ENCODE peak calls at places on chromosomes 2 and 18, in five cellular contexts. F, G, V, B and L are unnamed samples.

GRCh38 chr2:207813942-207814341 is 44.2 kb upstream of the FZD5 start:
- DNase-seq in F (no peak), G (no peak), V (peak; percentile 36), B (no peak), L (peak; percentile 46)

GRCh38 chr2:26609839-26610277 is 31.3 kb downstream of the CIB4 start:
- DNase-seq in F (no peak), G (peak; percentile 33), V (no peak), B (no peak), L (no peak)

GRCh38 chr18:79583426-79583825 is 96.2 kb upstream of the CTDP1 start:
- DNase-seq in F (no peak), G (no peak), V (no peak), B (no peak), L (no peak)

GRCh38 chr2:111106720-111107119 is 14.0 kb upstream of the BCL2L11 start:
- DNase-seq in F (no peak), G (no peak), V (no peak), B (no peak), L (no peak)

GRCh38 chr2:169386621-169387235 is 24.4 kb upstream of the LRP2 start:
- DNase-seq in F (no peak), G (no peak), V (no peak), B (peak; percentile 10), L (no peak)

GRCh38 chr18:70321616-70322015 is 32.8 kb downstream of the SOCS6 start:
- DNase-seq in F (no peak), G (no peak), V (no peak), B (no peak), L (no peak)

GRCh38 chr2:74876081-74876886 is 42.4 kb downstream of the HK2 start:
- DNase-seq in F (no peak), G (peak; percentile 67), V (peak; percentile 84), B (peak; percentile 77), L (peak; percentile 66)

GRCh38 chr2:178844690-178845089 is 37.5 kb upstream of the TTN start:
- DNase-seq in F (no peak), G (no peak), V (no peak), B (no peak), L (no peak)

GRCh38 chr2:122519366-122519765 is 763.9 kb downstream of the TSN start:
- DNase-seq in F (no peak), G (peak; percentile 30), V (peak; percentile 71), B (no peak), L (peak; percentile 10)

GRCh38 chr2:188676012-188676405 is 298.2 kb upstream of the COL3A1 start:
- DNase-seq in F (no peak), G (no peak), V (no peak), B (no peak), L (no peak)

GRCh38 chr18:48028716-48029115 is 98.3 kb upstream of the SMAD2 start:
- DNase-seq in F (no peak), G (no peak), V (no peak), B (no peak), L (no peak)

GRCh38 chr2:105919826-105920225 is 175.1 kb downstream of the NCK2 start:
- DNase-seq in F (peak; percentile 62), G (peak; percentile 11), V (peak; percentile 72), B (peak; percentile 47), L (no peak)

DNA sequence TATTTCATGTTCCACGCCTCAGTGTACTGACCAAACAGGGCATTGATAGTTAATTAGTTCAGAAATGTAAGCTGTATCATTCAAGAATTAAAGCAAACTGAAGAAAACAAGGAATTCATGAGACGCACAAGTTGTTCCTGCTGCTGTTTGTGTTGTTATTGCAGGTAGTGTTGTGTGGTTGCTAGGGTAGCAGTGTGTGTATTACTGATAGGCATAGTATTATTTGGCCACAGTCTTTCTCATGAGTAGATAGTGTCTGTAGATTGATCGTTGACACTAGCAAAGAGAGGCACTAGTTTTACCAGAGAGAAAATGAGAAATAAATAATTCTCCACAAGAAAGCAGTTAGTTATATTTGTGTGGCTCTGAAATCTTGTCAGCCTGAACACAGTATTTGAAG is 548.6 kb downstream of the LRP1B start:
- DNase-seq in F (no peak), G (no peak), V (no peak), B (no peak), L (no peak)
- TF ChIP-seq EZH2phosphoT487 in F (no peak), G (no peak), V (no peak), B (no peak), L (no peak)

GRCh38 chr2:157782057-157782845 is 93.9 kb downstream of the ACVR1 start:
- DNase-seq in F (no peak), G (no peak), V (peak; percentile 45), B (no peak), L (no peak)
- TF ChIP-seq CTCF in F (no peak), G (no peak), V (peak; percentile 36), B (peak; percentile 32), L (peak; percentile 18)

GRCh38 chr18:69000366-69000765 is 202.5 kb downstream of the CCDC102B start:
- DNase-seq in F (no peak), G (no peak), V (no peak), B (no peak), L (no peak)
- H3K79me2 ChIP-seq in F (no peaks in the 10 kb centered on the region), G (no peaks in the 10 kb centered on the region), V (no peaks in the 10 kb centered on the region), B (no peaks in the 10 kb centered on the region), L (no peaks in the 10 kb centered on the region)

DNA sequence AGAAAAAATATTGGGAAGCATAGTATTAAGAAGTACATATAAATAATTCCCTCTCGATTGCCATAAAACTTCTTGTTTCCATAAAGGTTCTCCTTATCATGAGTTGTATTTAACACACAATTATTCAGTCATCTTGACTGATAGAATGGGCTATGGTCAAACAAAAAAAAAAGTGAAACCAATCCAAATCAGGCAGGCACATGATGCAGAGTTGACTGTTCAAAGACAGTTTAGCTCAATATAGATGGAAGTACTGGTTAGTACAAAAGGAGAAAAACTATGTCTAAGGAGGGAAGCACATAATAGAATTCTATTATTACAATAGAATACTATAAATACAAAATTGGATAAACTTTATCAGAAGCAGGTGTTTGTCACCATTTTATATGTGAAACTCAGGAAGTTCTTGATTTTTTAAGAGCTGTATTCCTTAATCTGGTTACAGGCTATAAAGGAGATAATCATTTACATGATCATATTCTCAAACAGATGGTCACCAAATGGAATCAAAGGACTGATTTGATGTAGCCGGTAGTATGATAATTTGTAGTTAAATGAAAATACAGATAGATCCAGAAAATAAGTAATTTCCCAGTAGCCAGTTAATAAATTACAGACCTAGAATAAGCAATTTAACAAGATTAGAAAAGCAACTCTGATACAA is 18.2 kb upstream of the CALCRL start:
- DNase-seq in F (no peak), G (no peak), V (no peak), B (no peak), L (no peak)
- TF ChIP-seq EZH2phosphoT487 in F (no peak), G (no peak), V (no peak), B (no peak), L (no peak)

GRCh38 chr2:54497738-54498680 is 41.9 kb downstream of the SPTBN1 start:
- DNase-seq in F (no peak), G (peak; percentile 36), V (peak; percentile 68), B (peak; percentile 48), L (peak; percentile 35)
- TF ChIP-seq CTCF in F (no peak), G (peak; percentile 62), V (peak; percentile 48), B (peak; percentile 38), L (peak; percentile 29)

GRCh38 chr2:84817239-84817655 is 63.6 kb downstream of the TRABD2A start:
- DNase-seq in F (no peak), G (peak; percentile 83), V (no peak), B (no peak), L (no peak)
- H3K79me2 ChIP-seq in F (no peaks in the 10 kb centered on the region), G (no peaks in the 10 kb centered on the region), V (no peaks in the 10 kb centered on the region), B (no peaks in the 10 kb centered on the region), L (no peaks in the 10 kb centered on the region)

DNA sequence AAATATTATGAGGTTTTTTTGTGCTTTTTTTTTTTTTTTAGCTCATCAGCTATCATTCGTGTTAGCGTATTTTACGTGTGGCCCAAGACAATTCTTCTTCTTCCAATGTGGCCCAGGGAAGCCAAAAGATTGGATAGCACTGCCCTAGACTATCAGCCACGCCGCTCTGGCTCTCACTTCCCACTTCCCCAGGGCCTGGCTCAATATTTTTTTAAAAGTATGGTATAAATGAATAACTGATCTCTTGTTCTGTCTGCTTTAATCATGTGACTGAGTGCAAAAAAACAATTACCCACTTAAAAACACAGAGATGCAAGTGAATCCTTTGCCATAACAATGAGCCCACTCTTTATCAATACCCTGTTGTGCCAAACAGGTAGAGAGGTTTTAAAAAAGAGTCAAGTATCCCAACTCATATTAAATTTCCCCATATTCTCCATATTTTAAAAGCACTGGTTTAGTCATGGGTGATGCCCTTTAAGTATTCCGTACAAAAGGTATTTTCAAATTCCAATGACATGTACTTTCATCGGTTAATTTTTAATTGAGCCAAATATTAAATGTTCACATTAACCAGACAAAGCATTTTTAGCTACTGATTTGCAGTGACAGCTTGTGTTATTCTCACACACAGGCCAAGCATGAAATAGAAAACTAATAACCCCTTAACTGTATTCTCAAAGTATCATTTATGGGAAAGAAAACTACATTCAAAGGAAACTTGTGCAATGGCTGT is 12.6 kb downstream of the BCL2 start:
- DNase-seq in F (no peak), G (no peak), V (no peak), B (no peak), L (no peak)
- TF ChIP-seq EZH2phosphoT487 in F (no peak), G (no peak), V (no peak), B (no peak), L (no peak)

GRCh38 chr2:197033222-197033621 is 106.7 kb upstream of the PGAP1 start:
- DNase-seq in F (no peak), G (no peak), V (no peak), B (no peak), L (no peak)

GRCh38 chr2:197042613-197043248 is 116.2 kb upstream of the PGAP1 start:
- DNase-seq in F (no peak), G (no peak), V (no peak), B (no peak), L (no peak)

GRCh38 chr2:197034292-197034691 is 107.8 kb upstream of the PGAP1 start:
- DNase-seq in F (no peak), G (no peak), V (no peak), B (no peak), L (no peak)

GRCh38 chr2:197034969-197035368 is 108.5 kb upstream of the PGAP1 start:
- DNase-seq in F (no peak), G (no peak), V (no peak), B (no peak), L (no peak)

GRCh38 chr2:197037863-197038398 is 111.4 kb upstream of the PGAP1 start:
- DNase-seq in F (no peak), G (no peak), V (peak; percentile 45), B (no peak), L (no peak)
- TF ChIP-seq CTCF in F (peak; percentile 4), G (no peak), V (peak; percentile 48), B (no peak), L (peak; percentile 28)

GRCh38 chr2:6776125-6776524 is 89.6 kb downstream of the CMPK2 start:
- DNase-seq in F (no peak), G (no peak), V (no peak), B (no peak), L (no peak)
- H3K79me2 ChIP-seq in F (no peaks in the 10 kb centered on the region), G (no peaks in the 10 kb centered on the region), V (no peaks in the 10 kb centered on the region), B (no peaks in the 10 kb centered on the region), L (no peaks in the 10 kb centered on the region)